ENCODE peak calls at places on chromosomes 11 and 22, in eight cellular contexts. One of them, this sample, is unnamed.

GRCh38 chr11:12979928-12980689 is 29.0 kb upstream of the RASSF10 start:
- DNase-seq in endodermal cell: no peak
- DNase-seq in stomach: no peak
- DNase-seq in transverse colon: no peak
- DNase-seq in left ventricle myocardium inferior: no peak
- DNase-seq in psoas muscle: no peak
- DNase-seq in effector memory CD4-positive, alpha-beta T cell: no peak
- DNase-seq in lower lobe of right lung: no peak
- DNase-seq in this sample: no peak

GRCh38 chr22:32660292-32660691 is 141.2 kb upstream of the TIMP3 start:
- DNase-seq in endodermal cell: peak; percentile 92
- DNase-seq in stomach: peak; percentile 70
- DNase-seq in transverse colon: peak; percentile 69
- DNase-seq in left ventricle myocardium inferior: peak; percentile 70
- DNase-seq in psoas muscle: peak; percentile 73
- DNase-seq in effector memory CD4-positive, alpha-beta T cell: peak; percentile 21
- DNase-seq in lower lobe of right lung: peak; percentile 69
- DNase-seq in this sample: no peak

GRCh38 chr11:62713343-62713742 is 5.9 kb downstream of the GNG3 start:
- DNase-seq in endodermal cell: no peak
- DNase-seq in stomach: peak; percentile 60
- DNase-seq in transverse colon: peak; percentile 56
- DNase-seq in left ventricle myocardium inferior: no peak
- DNase-seq in psoas muscle: no peak
- DNase-seq in effector memory CD4-positive, alpha-beta T cell: no peak
- DNase-seq in lower lobe of right lung: no peak
- DNase-seq in this sample: no peak

GRCh38 chr11:94574193-94574961 is 7.2 kb downstream of the PIWIL4 start:
- DNase-seq in endodermal cell: no peak
- DNase-seq in stomach: no peak
- DNase-seq in transverse colon: no peak
- DNase-seq in left ventricle myocardium inferior: no peak
- DNase-seq in psoas muscle: no peak
- DNase-seq in effector memory CD4-positive, alpha-beta T cell: no peak
- DNase-seq in lower lobe of right lung: peak; percentile 49
- DNase-seq in this sample: no peak

GRCh38 chr11:36376315-36376887 is 80.3 kb downstream of the PRR5L start:
- DNase-seq in endodermal cell: peak; percentile 82
- DNase-seq in stomach: peak; percentile 32
- DNase-seq in transverse colon: peak; percentile 63
- DNase-seq in left ventricle myocardium inferior: peak; percentile 26
- DNase-seq in psoas muscle: no peak
- DNase-seq in effector memory CD4-positive, alpha-beta T cell: no peak
- DNase-seq in lower lobe of right lung: peak; percentile 60
- DNase-seq in this sample: no peak

GRCh38 chr22:22343603-22344276 is 99.2 kb downstream of the VPREB1 start:
- DNase-seq in endodermal cell: no peak
- DNase-seq in stomach: no peak
- DNase-seq in transverse colon: peak; percentile 14
- DNase-seq in left ventricle myocardium inferior: no peak
- DNase-seq in psoas muscle: no peak
- DNase-seq in effector memory CD4-positive, alpha-beta T cell: no peak
- DNase-seq in lower lobe of right lung: no peak
- DNase-seq in this sample: no peak

GRCh38 chr11:11070976-11071375 is 213.1 kb upstream of the ZBED5 start:
- DNase-seq in endodermal cell: no peak
- DNase-seq in stomach: no peak
- DNase-seq in transverse colon: no peak
- DNase-seq in left ventricle myocardium inferior: no peak
- DNase-seq in psoas muscle: no peak
- DNase-seq in effector memory CD4-positive, alpha-beta T cell: no peak
- DNase-seq in lower lobe of right lung: no peak
- DNase-seq in this sample: no peak

GRCh38 chr22:43110927-43111623 is 525 bp downstream of the BIK start:
- DNase-seq in endodermal cell: peak; percentile 68
- DNase-seq in stomach: peak; percentile 76
- DNase-seq in transverse colon: peak; percentile 66
- DNase-seq in left ventricle myocardium inferior: no peak
- DNase-seq in psoas muscle: no peak
- DNase-seq in effector memory CD4-positive, alpha-beta T cell: peak; percentile 30
- DNase-seq in lower lobe of right lung: peak; percentile 75
- DNase-seq in this sample: no peak

GRCh38 chr11:135002236-135002635 is 590.2 kb upstream of the B3GAT1 start:
- DNase-seq in endodermal cell: no peak
- DNase-seq in stomach: no peak
- DNase-seq in transverse colon: no peak
- DNase-seq in left ventricle myocardium inferior: no peak
- DNase-seq in psoas muscle: no peak
- DNase-seq in effector memory CD4-positive, alpha-beta T cell: no peak
- DNase-seq in lower lobe of right lung: no peak
- DNase-seq in this sample: no peak

GRCh38 chr11:36216061-36216615 is 73.1 kb downstream of the COMMD9 start:
- DNase-seq in endodermal cell: no peak
- DNase-seq in stomach: no peak
- DNase-seq in transverse colon: no peak
- DNase-seq in left ventricle myocardium inferior: no peak
- DNase-seq in psoas muscle: no peak
- DNase-seq in effector memory CD4-positive, alpha-beta T cell: no peak
- DNase-seq in lower lobe of right lung: no peak
- DNase-seq in this sample: no peak

GRCh38 chr11:14258177-14258935 is 100.6 kb downstream of the RRAS2 start:
- DNase-seq in endodermal cell: no peak
- DNase-seq in stomach: no peak
- DNase-seq in transverse colon: peak; percentile 60
- DNase-seq in left ventricle myocardium inferior: no peak
- DNase-seq in psoas muscle: no peak
- DNase-seq in effector memory CD4-positive, alpha-beta T cell: no peak
- DNase-seq in lower lobe of right lung: no peak
- DNase-seq in this sample: no peak

GRCh38 chr11:128324531-128325141 is 262.7 kb downstream of the ETS1 start:
- DNase-seq in endodermal cell: no peak
- DNase-seq in stomach: no peak
- DNase-seq in transverse colon: peak; percentile 43
- DNase-seq in left ventricle myocardium inferior: no peak
- DNase-seq in psoas muscle: no peak
- DNase-seq in effector memory CD4-positive, alpha-beta T cell: peak; percentile 71
- DNase-seq in lower lobe of right lung: no peak
- DNase-seq in this sample: no peak

GRCh38 chr11:133708547-133709051 is 136.7 kb downstream of the SPATA19 start:
- DNase-seq in endodermal cell: peak; percentile 22
- DNase-seq in stomach: no peak
- DNase-seq in transverse colon: no peak
- DNase-seq in left ventricle myocardium inferior: no peak
- DNase-seq in psoas muscle: no peak
- DNase-seq in effector memory CD4-positive, alpha-beta T cell: no peak
- DNase-seq in lower lobe of right lung: no peak
- DNase-seq in this sample: no peak

GRCh38 chr22:38271927-38272372 is 860 bp downstream of the TMEM184B start:
- DNase-seq in endodermal cell: peak; percentile 76
- DNase-seq in stomach: peak; percentile 71
- DNase-seq in transverse colon: peak; percentile 69
- DNase-seq in left ventricle myocardium inferior: no peak
- DNase-seq in psoas muscle: no peak
- DNase-seq in effector memory CD4-positive, alpha-beta T cell: no peak
- DNase-seq in lower lobe of right lung: peak; percentile 70
- DNase-seq in this sample: no peak

GRCh38 chr22:29014301-29014700 is 47.3 kb downstream of the C22orf31 start:
- DNase-seq in endodermal cell: no peak
- DNase-seq in stomach: no peak
- DNase-seq in transverse colon: no peak
- DNase-seq in left ventricle myocardium inferior: no peak
- DNase-seq in psoas muscle: no peak
- DNase-seq in effector memory CD4-positive, alpha-beta T cell: no peak
- DNase-seq in lower lobe of right lung: no peak
- DNase-seq in this sample: no peak

GRCh38 chr22:29011868-29012428 is 49.7 kb downstream of the C22orf31 start:
- DNase-seq in endodermal cell: no peak
- DNase-seq in stomach: no peak
- DNase-seq in transverse colon: peak; percentile 32
- DNase-seq in left ventricle myocardium inferior: no peak
- DNase-seq in psoas muscle: no peak
- DNase-seq in effector memory CD4-positive, alpha-beta T cell: no peak
- DNase-seq in lower lobe of right lung: no peak
- DNase-seq in this sample: no peak

GRCh38 chr22:29016067-29016938 is 45.3 kb downstream of the C22orf31 start:
- DNase-seq in endodermal cell: no peak
- DNase-seq in stomach: no peak
- DNase-seq in transverse colon: no peak
- DNase-seq in left ventricle myocardium inferior: no peak
- DNase-seq in psoas muscle: no peak
- DNase-seq in effector memory CD4-positive, alpha-beta T cell: no peak
- DNase-seq in lower lobe of right lung: no peak
- DNase-seq in this sample: no peak

GRCh38 chr22:29012923-29013322 is 48.7 kb downstream of the C22orf31 start:
- DNase-seq in endodermal cell: no peak
- DNase-seq in stomach: no peak
- DNase-seq in transverse colon: no peak
- DNase-seq in left ventricle myocardium inferior: no peak
- DNase-seq in psoas muscle: no peak
- DNase-seq in effector memory CD4-positive, alpha-beta T cell: no peak
- DNase-seq in lower lobe of right lung: no peak
- DNase-seq in this sample: no peak

GRCh38 chr22:29014773-29015172 is 46.9 kb downstream of the C22orf31 start:
- DNase-seq in endodermal cell: no peak
- DNase-seq in stomach: no peak
- DNase-seq in transverse colon: no peak
- DNase-seq in left ventricle myocardium inferior: no peak
- DNase-seq in psoas muscle: no peak
- DNase-seq in effector memory CD4-positive, alpha-beta T cell: no peak
- DNase-seq in lower lobe of right lung: no peak
- DNase-seq in this sample: no peak
- H3K27ac ChIP-seq in endodermal cell: peak overlapping the region; percentile 25
- H3K27ac ChIP-seq in stomach: no peak overlapping the region
- H3K27ac ChIP-seq in transverse colon: no peak overlapping the region
- H3K27ac ChIP-seq in left ventricle myocardium inferior: no peak overlapping the region
- H3K27ac ChIP-seq in psoas muscle: no peak overlapping the region
- H3K27ac ChIP-seq in effector memory CD4-positive, alpha-beta T cell: no peak overlapping the region
- H3K27ac ChIP-seq in lower lobe of right lung: no peak overlapping the region
- H3K27ac ChIP-seq in this sample: no peak overlapping the region

DNA sequence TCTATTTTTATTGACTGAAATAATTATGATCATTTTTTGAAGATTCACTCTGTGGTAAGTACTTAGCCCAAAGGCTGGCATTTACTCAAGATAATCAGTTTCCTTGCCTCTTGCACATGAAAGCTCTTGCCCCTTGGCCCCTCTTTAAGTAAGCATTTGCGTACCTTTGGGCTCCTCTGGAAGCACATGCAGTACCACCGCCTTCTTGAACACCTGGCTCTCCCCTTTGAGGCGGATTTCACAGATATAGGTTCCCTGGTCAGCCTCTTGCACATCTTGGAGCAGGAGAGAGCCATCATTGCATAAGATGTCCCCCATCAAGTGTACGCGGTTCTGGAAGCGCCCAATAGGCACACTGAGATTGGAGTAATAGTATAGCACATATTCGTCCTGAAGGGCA is 14.5 kb downstream of the JAML start:
- DNase-seq in endodermal cell: peak; percentile 54
- DNase-seq in stomach: no peak
- DNase-seq in transverse colon: no peak
- DNase-seq in left ventricle myocardium inferior: no peak
- DNase-seq in psoas muscle: no peak
- DNase-seq in effector memory CD4-positive, alpha-beta T cell: no peak
- DNase-seq in lower lobe of right lung: no peak
- DNase-seq in this sample: no peak
- H3K4me1 ChIP-seq in endodermal cell: peaks cover 5% of the 10 kb centered on the region
- H3K4me1 ChIP-seq in stomach: peaks cover 54% of the 10 kb centered on the region
- H3K4me1 ChIP-seq in transverse colon: peaks cover 35% of the 10 kb centered on the region
- H3K4me1 ChIP-seq in left ventricle myocardium inferior: peaks cover 26% of the 10 kb centered on the region
- H3K4me1 ChIP-seq in psoas muscle: no peaks in the 10 kb centered on the region
- H3K4me1 ChIP-seq in effector memory CD4-positive, alpha-beta T cell: peaks cover 29% of the 10 kb centered on the region
- H3K4me1 ChIP-seq in lower lobe of right lung: peaks cover 54% of the 10 kb centered on the region
- H3K4me1 ChIP-seq in this sample: peaks cover 3% of the 10 kb centered on the region

GRCh38 chr11:77236901-77237300 is 64.6 kb downstream of the GDPD4 start:
- DNase-seq in endodermal cell: no peak
- DNase-seq in stomach: no peak
- DNase-seq in transverse colon: no peak
- DNase-seq in left ventricle myocardium inferior: no peak
- DNase-seq in psoas muscle: no peak
- DNase-seq in effector memory CD4-positive, alpha-beta T cell: no peak
- DNase-seq in lower lobe of right lung: no peak
- DNase-seq in this sample: no peak

GRCh38 chr11:77232242-77232641 is 69.2 kb downstream of the GDPD4 start:
- DNase-seq in endodermal cell: no peak
- DNase-seq in stomach: no peak
- DNase-seq in transverse colon: no peak
- DNase-seq in left ventricle myocardium inferior: no peak
- DNase-seq in psoas muscle: no peak
- DNase-seq in effector memory CD4-positive, alpha-beta T cell: no peak
- DNase-seq in lower lobe of right lung: no peak
- DNase-seq in this sample: no peak

GRCh38 chr11:77231800-77232199 is 69.7 kb downstream of the GDPD4 start:
- DNase-seq in endodermal cell: no peak
- DNase-seq in stomach: no peak
- DNase-seq in transverse colon: no peak
- DNase-seq in left ventricle myocardium inferior: no peak
- DNase-seq in psoas muscle: no peak
- DNase-seq in effector memory CD4-positive, alpha-beta T cell: no peak
- DNase-seq in lower lobe of right lung: no peak
- DNase-seq in this sample: no peak

GRCh38 chr11:77233011-77233410 is 68.5 kb downstream of the GDPD4 start:
- DNase-seq in endodermal cell: no peak
- DNase-seq in stomach: no peak
- DNase-seq in transverse colon: no peak
- DNase-seq in left ventricle myocardium inferior: no peak
- DNase-seq in psoas muscle: no peak
- DNase-seq in effector memory CD4-positive, alpha-beta T cell: no peak
- DNase-seq in lower lobe of right lung: no peak
- DNase-seq in this sample: no peak

DNA sequence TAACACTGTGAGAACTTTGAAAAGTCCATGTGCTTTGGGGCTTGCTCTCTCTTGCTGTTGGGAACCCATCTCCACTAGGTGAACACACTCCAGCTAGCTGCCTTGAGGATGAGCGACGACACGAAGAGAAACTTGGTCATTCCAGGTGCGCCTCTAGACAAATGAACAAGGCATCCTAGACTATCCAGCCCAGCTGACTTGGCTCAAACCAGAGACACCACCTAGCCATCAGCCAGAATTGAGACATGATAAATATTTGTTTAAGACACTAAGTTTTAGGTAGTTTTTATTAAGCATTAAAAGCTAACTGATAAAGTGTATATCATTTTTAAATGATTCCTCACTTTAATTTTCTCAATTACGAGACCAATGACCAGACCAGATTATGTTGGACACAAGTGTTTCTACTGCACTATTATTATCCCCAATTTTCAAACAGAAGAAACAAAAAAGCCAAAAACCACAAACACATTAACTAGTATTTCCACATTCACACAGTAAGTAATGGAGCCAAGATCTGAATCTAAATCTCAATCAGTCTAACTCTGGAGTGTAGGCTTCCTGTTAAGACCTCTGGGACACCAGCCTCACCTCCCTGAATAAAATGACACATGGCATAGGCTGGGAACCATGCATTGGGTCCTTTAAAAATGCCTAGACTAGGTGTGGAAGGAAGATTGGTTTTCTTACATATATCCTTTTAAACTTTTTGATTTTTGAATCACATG is 70.4 kb downstream of the GDPD4 start:
- DNase-seq in endodermal cell: no peak
- DNase-seq in stomach: no peak
- DNase-seq in transverse colon: no peak
- DNase-seq in left ventricle myocardium inferior: no peak
- DNase-seq in psoas muscle: no peak
- DNase-seq in effector memory CD4-positive, alpha-beta T cell: no peak
- DNase-seq in lower lobe of right lung: no peak
- DNase-seq in this sample: no peak
- H3K27ac ChIP-seq in endodermal cell: no peak overlapping the region
- H3K27ac ChIP-seq in stomach: no peak overlapping the region
- H3K27ac ChIP-seq in transverse colon: no peak overlapping the region
- H3K27ac ChIP-seq in left ventricle myocardium inferior: no peak overlapping the region
- H3K27ac ChIP-seq in psoas muscle: no peak overlapping the region
- H3K27ac ChIP-seq in effector memory CD4-positive, alpha-beta T cell: no peak overlapping the region
- H3K27ac ChIP-seq in lower lobe of right lung: no peak overlapping the region
- H3K27ac ChIP-seq in this sample: no peak overlapping the region

GRCh38 chr22:36725366-36726006 is 21.9 kb upstream of the CACNG2 start:
- DNase-seq in endodermal cell: peak; percentile 38
- DNase-seq in stomach: no peak
- DNase-seq in transverse colon: no peak
- DNase-seq in left ventricle myocardium inferior: no peak
- DNase-seq in psoas muscle: no peak
- DNase-seq in effector memory CD4-positive, alpha-beta T cell: no peak
- DNase-seq in lower lobe of right lung: no peak
- DNase-seq in this sample: no peak
- H3K4me1 ChIP-seq in endodermal cell: no peaks in the 10 kb centered on the region
- H3K4me1 ChIP-seq in stomach: no peaks in the 10 kb centered on the region
- H3K4me1 ChIP-seq in transverse colon: no peaks in the 10 kb centered on the region
- H3K4me1 ChIP-seq in left ventricle myocardium inferior: no peaks in the 10 kb centered on the region
- H3K4me1 ChIP-seq in psoas muscle: no peaks in the 10 kb centered on the region
- H3K4me1 ChIP-seq in effector memory CD4-positive, alpha-beta T cell: no peaks in the 10 kb centered on the region
- H3K4me1 ChIP-seq in lower lobe of right lung: no peaks in the 10 kb centered on the region
- H3K4me1 ChIP-seq in this sample: no peaks in the 10 kb centered on the region